ENCODE peak calls at places on chromosomes 16 and 17, in seven cellular contexts. Q is CD8-positive, alpha-beta T cell; Y is pancreas; D is CD4-positive, CD25-positive, alpha-beta regulatory T cell; B is psoas muscle; O is body of pancreas; X is HCT116. K is an unnamed sample.
A peak's percentile ranks its signal among the peaks of the same experiment; 100 is the strongest.

GRCh38 chr16:75224683-75225082 is 5.9 kb downstream of the CTRB1 start:
- ATAC-seq in B (peak; percentile 17), Y (no peak), Q (no peak), D (no peak), O (no peak), X (no peak), K (no peak)

GRCh38 chr17:27339198-27339835 is 45.4 kb downstream of the WSB1 start:
- ATAC-seq in X (no peak), O (no peak), Q (no peak), B (no peak), D (peak; percentile 15), Y (no peak), K (no peak)

GRCh38 chr16:87713469-87714229 is 52.1 kb downstream of the KLHDC4 start:
- ATAC-seq in Q (peak; percentile 91), D (peak; percentile 95), X (no peak), Y (no peak), O (no peak), B (no peak), K (no peak)

GRCh38 chr17:32519769-32520701 is 33.2 kb downstream of the CDK5R1 start:
- ATAC-seq in O (no peak), D (peak; percentile 43), Y (peak; percentile 10), B (no peak), X (no peak), Q (peak; percentile 50), K (no peak)

GRCh38 chr16:50238314-50238713 is 28.0 kb upstream of the ADCY7 start:
- ATAC-seq in Y (no peak), B (no peak), X (no peak), D (no peak), Q (no peak), O (no peak), K (no peak)

GRCh38 chr17:2560658-2561057 is 32.8 kb upstream of the PAFAH1B1 start:
- ATAC-seq in O (no peak), Q (no peak), D (no peak), X (no peak), Y (no peak), B (no peak), K (no peak)

GRCh38 chr16:89359296-89360147 is 130.8 kb downstream of the ANKRD11 start:
- ATAC-seq in Y (peak; percentile 9), D (no peak), Q (no peak), B (no peak), O (no peak), X (no peak), K (no peak)

GRCh38 chr17:21425321-21425720 is 49.2 kb downstream of the KCNJ12 start:
- ATAC-seq in B (no peak), X (no peak), Q (no peak), D (no peak), O (no peak), Y (no peak), K (no peak)

GRCh38 chr16:54345231-54345630 is 58.6 kb upstream of the IRX3 start:
- ATAC-seq in B (no peak), X (no peak), O (no peak), Q (no peak), D (no peak), Y (no peak), K (no peak)

GRCh38 chr17:57419940-57420522 is 163.7 kb downstream of the MSI2 start:
- ATAC-seq in X (peak; percentile 20), B (no peak), Q (no peak), O (peak; percentile 27), Y (peak; percentile 8), D (no peak), K (no peak)

GRCh38 chr17:47224971-47225370 is 15.8 kb downstream of the MYL4 start:
- ATAC-seq in X (no peak), B (no peak), O (no peak), Y (no peak), Q (no peak), D (no peak), K (no peak)

GRCh38 chr17:1089915-1090314 is 89.9 kb downstream of the ABR start:
- ATAC-seq in Q (no peak), D (no peak), O (no peak), B (no peak), X (no peak), Y (no peak), K (peak; percentile 24)

GRCh38 chr17:61216066-61216465 is 183.6 kb upstream of the TBX2 start:
- ATAC-seq in Q (no peak), B (no peak), X (no peak), D (no peak), Y (no peak), O (no peak), K (no peak)

GRCh38 chr17:61218438-61218837 is 181.2 kb upstream of the TBX2 start:
- ATAC-seq in D (no peak), X (no peak), Y (no peak), O (no peak), B (no peak), Q (no peak), K (no peak)

GRCh38 chr17:61219460-61219859 is 180.2 kb upstream of the TBX2 start:
- ATAC-seq in X (no peak), Y (no peak), Q (no peak), D (no peak), B (peak; percentile 57), O (peak; percentile 35), K (peak; percentile 58)

GRCh38 chr17:61214753-61215152 is 184.9 kb upstream of the TBX2 start:
- ATAC-seq in O (no peak), B (no peak), Q (no peak), D (no peak), Y (no peak), X (no peak), K (no peak)

GRCh38 chr17:61217878-61218437 is 181.7 kb upstream of the TBX2 start:
- ATAC-seq in B (no peak), D (no peak), O (no peak), Y (no peak), X (no peak), Q (no peak), K (no peak)
- H3K4me3 ChIP-seq in B (no peak overlapping the region), D (no peak overlapping the region), O (no peak overlapping the region), Y (no peak overlapping the region), X (no peak overlapping the region), Q (no peak overlapping the region), K (no peak overlapping the region)

DNA sequence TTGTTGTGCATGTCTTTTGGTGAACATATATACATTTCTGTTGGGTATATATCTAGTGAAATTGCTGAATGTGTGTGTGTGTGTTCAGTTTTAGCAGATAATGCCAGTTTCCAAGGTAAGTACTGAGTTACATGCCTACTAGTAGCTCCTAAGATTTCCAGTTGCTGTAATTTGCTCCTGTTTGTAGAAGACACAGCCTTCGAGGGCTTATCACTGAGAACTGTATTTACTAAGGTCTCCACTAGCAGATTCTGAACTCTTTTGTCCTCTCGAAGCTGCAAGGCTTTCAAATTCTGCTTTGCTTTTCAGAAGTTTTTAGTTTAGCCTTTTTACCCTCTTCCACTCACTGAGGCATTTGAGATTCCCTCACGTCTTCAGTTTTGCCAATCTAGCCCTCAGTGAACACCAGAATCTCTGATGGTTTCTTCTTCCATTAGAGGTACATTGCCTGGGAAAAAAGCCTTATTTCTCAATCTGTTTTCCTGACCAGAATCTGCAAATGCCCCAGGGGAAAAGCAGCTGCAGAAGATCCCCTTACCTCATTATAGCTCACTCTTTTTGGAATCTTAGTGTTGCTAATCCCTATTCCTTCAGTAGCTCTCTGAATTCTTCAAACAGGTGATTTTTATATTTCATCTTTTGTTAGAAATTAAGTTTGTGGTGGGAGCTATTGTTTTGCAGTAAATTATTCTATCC is 52.9 kb downstream of the NF1 start:
- ATAC-seq in B (no peak), X (no peak), O (no peak), D (no peak), Y (peak; percentile 51), Q (no peak), K (no peak)
- H3K27ac ChIP-seq in B (no peak overlapping the region), X (no peak overlapping the region), O (no peak overlapping the region), D (no peak overlapping the region), Y (no peak overlapping the region), Q (no peak overlapping the region), K (no peak overlapping the region)

GRCh38 chr16:76487411-76488064 is 210.3 kb downstream of the CNTNAP4 start:
- ATAC-seq in B (no peak), Q (no peak), D (no peak), Y (no peak), X (no peak), O (no peak), K (no peak)
- H3K4me3 ChIP-seq in B (no peak overlapping the region), Q (no peak overlapping the region), D (no peak overlapping the region), Y (no peak overlapping the region), X (no peak overlapping the region), O (no peak overlapping the region), K (no peak overlapping the region)

DNA sequence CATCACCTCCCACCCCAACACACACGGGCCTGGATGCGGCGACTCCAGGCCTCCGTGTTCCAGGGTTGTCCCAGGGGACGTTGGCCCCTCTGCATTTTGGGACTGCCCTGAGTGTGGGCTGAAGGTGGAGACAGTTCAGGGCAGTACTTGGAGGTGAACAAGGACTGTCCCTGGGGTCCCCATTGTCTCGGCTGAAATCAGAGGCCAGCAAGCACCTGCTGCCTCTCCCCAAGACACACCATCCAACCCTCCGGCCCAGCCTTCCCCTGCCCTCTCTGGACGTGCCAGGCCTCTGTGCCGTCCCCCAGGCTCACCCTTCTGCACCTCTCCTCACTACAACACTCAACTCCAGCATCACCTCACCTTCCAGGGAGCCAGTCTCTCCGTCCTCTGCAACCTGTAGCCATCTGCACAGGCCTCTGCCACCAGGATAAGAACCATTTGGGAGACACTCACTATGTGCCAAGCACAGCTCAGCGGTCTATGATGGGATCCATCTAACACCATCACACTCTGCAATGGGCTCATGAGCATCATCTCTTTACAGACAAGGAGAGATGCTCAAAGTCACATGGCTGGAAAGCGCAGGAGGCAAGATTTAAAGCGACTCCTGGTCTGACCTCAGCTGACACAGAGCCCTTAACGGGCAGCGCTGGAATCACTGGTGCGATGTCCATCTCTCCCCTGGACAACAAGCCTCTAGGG is 104.5 kb upstream of the SEC14L1 start:
- ATAC-seq in X (peak; percentile 15), O (no peak), D (no peak), B (no peak), Y (no peak), Q (no peak), K (no peak)
- H3K27ac ChIP-seq in X (no peak overlapping the region), O (no peak overlapping the region), D (no peak overlapping the region), B (no peak overlapping the region), Y (no peak overlapping the region), Q (no peak overlapping the region), K (no peak overlapping the region)

DNA sequence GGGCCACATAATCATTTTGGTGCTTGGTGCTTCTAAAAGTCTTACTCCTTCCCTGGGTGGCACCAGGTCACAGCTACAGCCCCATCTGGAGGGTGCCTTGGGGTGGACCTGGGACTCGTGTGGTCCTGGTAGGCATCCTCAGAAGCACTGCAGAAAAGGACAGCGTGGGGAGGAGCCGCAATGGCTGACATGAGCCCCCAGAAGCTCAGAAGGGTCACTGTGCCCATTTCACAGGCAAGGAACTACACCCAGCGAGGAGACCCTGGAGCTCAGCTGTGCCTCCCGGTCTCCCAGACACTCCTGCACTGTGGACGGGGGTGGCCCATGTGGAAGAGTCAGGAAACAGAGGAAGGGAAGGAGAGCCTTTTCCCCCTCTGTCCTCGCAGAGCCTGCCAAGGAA is 26.4 kb downstream of the C17orf100 start:
- ATAC-seq in X (no peak), O (no peak), Q (no peak), B (no peak), D (no peak), Y (no peak), K (no peak)
- H3K4me3 ChIP-seq in X (no peak overlapping the region), O (no peak overlapping the region), Q (no peak overlapping the region), B (no peak overlapping the region), D (no peak overlapping the region), Y (no peak overlapping the region), K (no peak overlapping the region)

GRCh38 chr16:19705131-19705501 is 12.9 kb downstream of the KNOP1 start:
- ATAC-seq in B (peak; percentile 12), O (no peak), Q (no peak), X (no peak), D (no peak), Y (no peak), K (no peak)
- H3K27ac ChIP-seq in B (peak overlapping the region; percentile 74), O (no peak overlapping the region), Q (no peak overlapping the region), X (peak overlapping the region; percentile 24), D (no peak overlapping the region), Y (no peak overlapping the region), K (peak overlapping the region; percentile 81)

K was measured in gastroesophageal sphincter.